ENCODE peak calls at places on chromosomes 5 and 9, in six cellular contexts. H is IMR-90, J is H9, U is mesenchymal stem cell, G is H1, A is trophoblast cell. R is an unnamed sample.

GRCh38 chr9:110591526-110591925 is 12.0 kb upstream of the SVEP1 start:
- DNase-seq in H (peak), A (peak), J (no peak), U (peak), G (no peak), R (no peak)

GRCh38 chr9:12464910-12465512 is 228.2 kb upstream of the TYRP1 start:
- DNase-seq in H (peak), J (no peak), U (peak), G (no peak), A (peak), R (peak)

GRCh38 chr9:70352356-70352755 is 62.1 kb downstream of the KLF9 start:
- DNase-seq in J (no peak), U (peak), G (no peak), A (no peak), H (peak), R (no peak)

GRCh38 chr5:158744226-158744625 is 355.5 kb downstream of the EBF1 start:
- DNase-seq in J (no peak), A (no peak), H (no peak), U (no peak), G (no peak), R (no peak)

GRCh38 chr9:118957585-118957984 is 411.6 kb downstream of the BRINP1 start:
- DNase-seq in J (no peak), G (no peak), U (no peak), H (no peak), A (no peak), R (no peak)

GRCh38 chr9:22203371-22204138 is 194.4 kb upstream of the CDKN2B start:
- DNase-seq in A (peak), H (peak), J (no peak), G (no peak), U (peak), R (no peak)

GRCh38 chr9:77678136-77678535 is 30.0 kb upstream of the GNA14 start:
- DNase-seq in U (no peak), A (no peak), G (no peak), J (no peak), H (no peak), R (no peak)

GRCh38 chr5:169512385-169512784 is 71.2 kb upstream of the SPDL1 start:
- DNase-seq in H (no peak), A (no peak), U (no peak), J (no peak), G (no peak), R (no peak)

GRCh38 chr9:4855861-4856260 is 63.1 kb downstream of the RCL1 start:
- DNase-seq in J (no peak), U (peak), A (no peak), H (peak), G (no peak), R (no peak)

GRCh38 chr9:21326526-21327139 is 8.6 kb downstream of the KLHL9 start:
- DNase-seq in J (no peak), H (peak), G (no peak), A (peak), U (peak), R (peak)

GRCh38 chr5:96214442-96215197 is 218.4 kb downstream of the PCSK1 start:
- DNase-seq in U (no peak), J (no peak), A (no peak), G (no peak), H (peak), R (no peak)

GRCh38 chr5:96067251-96067650 is 105.6 kb upstream of the ELL2 start:
- DNase-seq in U (no peak), A (no peak), J (no peak), H (no peak), G (no peak), R (no peak)

GRCh38 chr9:126723807-126724172 is 81.0 kb upstream of the ZBTB43 start:
- DNase-seq in J (peak), G (no peak), H (no peak), A (no peak), U (peak), R (no peak)

GRCh38 chr9:16540996-16541668 is 329.3 kb downstream of the BNC2 start:
- DNase-seq in J (no peak), U (peak), A (no peak), H (peak), G (no peak), R (no peak)

GRCh38 chr9:130766031-130766903 is 68.8 kb upstream of the ABL1 start:
- DNase-seq in H (no peak), A (peak), J (no peak), G (no peak), U (no peak), R (no peak)

GRCh38 chr9:130769004-130769403 is 66.0 kb upstream of the ABL1 start:
- DNase-seq in J (no peak), H (no peak), U (no peak), G (no peak), A (no peak), R (no peak)

GRCh38 chr9:130765135-130766030 is 69.7 kb upstream of the ABL1 start:
- DNase-seq in J (no peak), A (no peak), U (no peak), G (no peak), H (peak), R (no peak)

GRCh38 chr9:130768265-130768664 is 66.8 kb upstream of the ABL1 start:
- DNase-seq in U (peak), A (peak), H (peak), J (peak), G (no peak), R (no peak)

DNA sequence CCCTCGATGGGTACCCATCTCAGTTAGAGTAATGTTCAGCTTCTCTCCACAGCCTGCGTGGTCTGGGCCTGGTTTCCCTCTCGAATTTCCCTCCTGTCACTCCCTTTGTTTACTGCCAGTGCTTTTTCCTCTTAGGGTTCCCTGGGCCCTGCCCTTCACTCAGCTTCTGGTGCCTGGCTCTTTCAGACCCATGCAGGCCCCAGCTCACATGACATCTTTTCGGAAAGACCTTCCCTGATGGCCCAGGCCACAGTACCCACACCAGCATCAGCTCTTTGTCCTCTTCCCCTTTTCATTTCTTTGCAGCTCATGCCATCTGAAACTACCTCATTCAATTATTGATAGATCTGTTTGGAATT is 68.2 kb upstream of the ABL1 start:
- DNase-seq in G (no peak), U (no peak), A (no peak), H (no peak), J (no peak), R (no peak)
- H3K14ac ChIP-seq in G (no peak), U (no peak), A (no peak), H (peak), J (no peak), R (no peak)

GRCh38 chr5:66118294-66118693 is 25.8 kb upstream of the SREK1 start:
- DNase-seq in H (no peak), J (no peak), A (no peak), G (no peak), U (no peak), R (no peak)
- H3K14ac ChIP-seq in H (no peak), J (no peak), A (no peak), G (no peak), U (no peak), R (no peak)

GRCh38 chr5:160251406-160252155 is 22.3 kb downstream of the FABP6 start:
- DNase-seq in H (no peak), A (no peak), U (no peak), G (no peak), J (no peak), R (no peak)

GRCh38 chr5:160252916-160253315 is 23.6 kb downstream of the FABP6 start:
- DNase-seq in U (no peak), A (no peak), G (no peak), J (no peak), H (no peak), R (no peak)

GRCh38 chr5:160250826-160251225 is 21.5 kb downstream of the FABP6 start:
- DNase-seq in J (no peak), G (no peak), H (no peak), A (no peak), U (no peak), R (no peak)

GRCh38 chr5:160253441-160253840 is 24.1 kb downstream of the FABP6 start:
- DNase-seq in J (no peak), A (no peak), U (no peak), H (no peak), G (no peak), R (no peak)

GRCh38 chr5:160254706-160255105 is 25.4 kb downstream of the FABP6 start:
- DNase-seq in U (no peak), J (no peak), H (no peak), G (no peak), A (no peak), R (no peak)
- H3K14ac ChIP-seq in U (no peak), J (no peak), H (no peak), G (no peak), A (no peak), R (no peak)

GRCh38 chr9:114357911-114358328 is 28.3 kb downstream of the ORM2 start:
- DNase-seq in U (no peak), H (no peak), J (no peak), A (no peak), G (no peak), R (no peak)
- H3K14ac ChIP-seq in U (no peak), H (no peak), J (no peak), A (no peak), G (no peak), R (no peak)

DNA sequence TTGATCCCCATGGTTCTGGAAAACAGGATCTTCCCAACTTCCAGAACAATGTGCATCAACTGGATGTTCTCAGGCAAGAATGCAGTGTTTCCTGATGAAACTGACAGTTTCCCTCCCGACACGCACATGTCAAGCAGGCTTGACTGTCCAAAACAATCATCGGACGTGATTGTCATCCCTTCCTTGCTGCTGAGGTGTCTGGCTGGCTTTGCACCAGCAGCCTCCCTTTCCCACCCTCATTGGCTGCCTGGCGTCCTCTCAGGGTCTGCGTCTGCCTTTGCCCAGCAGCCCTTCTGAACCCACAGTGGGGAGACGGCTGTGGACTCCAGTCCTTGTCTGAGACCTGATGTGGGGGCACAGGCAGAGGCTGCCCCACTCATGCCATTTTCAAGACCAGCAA is 110.8 kb downstream of the MARCHF3 start:
- DNase-seq in G (no peak), U (no peak), J (no peak), H (no peak), A (no peak), R (no peak)
- H3K14ac ChIP-seq in G (no peak), U (no peak), J (no peak), H (no peak), A (no peak), R (no peak)

R was measured in neuronal stem cell.